ENCODE peak calls at places on chromosomes 4 and X, in four cellular contexts. V is naive thymus-derived CD4-positive, alpha-beta T cell; R is CD8-positive, alpha-beta memory T cell; B is trophoblast cell. L is an unnamed sample. For H3K36me3 and H3K4me1, the result is how much of the 10 kb centered on the place peaks cover.

GRCh38 chr4:73068496-73069337 is 799 bp downstream of the COX18 start:
- DNase-seq in B (no peak), V (no peak), R (peak), L (peak)

GRCh38 chr4:39526283-39526682 is 956 bp downstream of the UGDH start:
- DNase-seq in R (no peak), B (no peak), V (no peak), L (no peak)

GRCh38 chrX:56978172-56978571 is 17.2 kb downstream of the SPIN3 start:
- DNase-seq in V (peak), B (peak), R (peak), L (peak)

GRCh38 chr4:11597506-11597905 is 168.8 kb upstream of the HS3ST1 start:
- DNase-seq in B (no peak), R (no peak), V (no peak), L (no peak)

GRCh38 chrX:2577844-2578444 is 77.2 kb upstream of the DHRSX start:
- DNase-seq in B (no peak), V (no peak), R (no peak), L (no peak)

GRCh38 chr4:58456727-58457384 is 1346.7 kb upstream of the IGFBP7 start:
- DNase-seq in V (no peak), B (no peak), R (no peak), L (no peak)

GRCh38 chr4:78704981-78705757 is 71.0 kb upstream of the BMP2K start:
- DNase-seq in R (no peak), B (no peak), V (no peak), L (no peak)

GRCh38 chrX:129704491-129704890 is 34.3 kb upstream of the XPNPEP2 start:
- DNase-seq in R (no peak), B (no peak), V (no peak), L (no peak)

GRCh38 chr4:117949621-117950020 is 84.7 kb upstream of the NDST3 start:
- DNase-seq in V (no peak), B (no peak), R (no peak), L (no peak)

GRCh38 chr4:42954925-42955669 is 62.6 kb downstream of the GRXCR1 start:
- DNase-seq in B (no peak), R (no peak), V (no peak), L (no peak)

GRCh38 chrX:93422693-93423092 is 250.7 kb downstream of the NAP1L3 start:
- DNase-seq in B (no peak), V (no peak), R (no peak), L (no peak)

GRCh38 chrX:37809970-37810369 is 30.1 kb downstream of the CYBB start:
- DNase-seq in R (no peak), B (no peak), V (no peak), L (no peak)

GRCh38 chrX:13167444-13168207 is 123.2 kb upstream of the FAM9C start:
- DNase-seq in V (peak), R (no peak), B (no peak), L (no peak)

GRCh38 chr4:180234730-180235129 is 2008.5 kb upstream of the TENM3 start:
- DNase-seq in B (no peak), R (no peak), V (no peak), L (no peak)

GRCh38 chr4:19700951-19701350 is 550.8 kb upstream of the SLIT2 start:
- DNase-seq in V (no peak), R (no peak), B (no peak), L (no peak)

GRCh38 chr4:46946914-46947313 is 37.9 kb upstream of the COX7B2 start:
- DNase-seq in R (no peak), B (peak), V (no peak), L (no peak)

GRCh38 chrX:130741584-130741983 is 161.4 kb downstream of the ENOX2 start:
- DNase-seq in R (no peak), V (no peak), B (no peak), L (no peak)

GRCh38 chr4:173211838-173212237 is 43.2 kb downstream of the GALNT7 start:
- DNase-seq in R (no peak), B (no peak), V (no peak), L (no peak)

GRCh38 chrX:31124536-31124935 is 52.7 kb upstream of the FTHL17 start:
- DNase-seq in V (no peak), R (no peak), B (no peak), L (no peak)

GRCh38 chr4:183658362-183659028 is 490 bp downstream of the RWDD4 start:
- DNase-seq in B (no peak), V (no peak), R (no peak), L (peak)

GRCh38 chr4:10879411-10880110 is 195.0 kb upstream of the CLNK start:
- DNase-seq in R (no peak), V (no peak), B (no peak), L (no peak)

GRCh38 chr4:17665852-17666251 is 51.4 kb downstream of the MED28 start:
- DNase-seq in V (no peak), B (no peak), R (no peak), L (no peak)

GRCh38 chr4:6957994-6958393 is 48.4 kb downstream of the TBC1D14 start:
- DNase-seq in B (no peak), R (no peak), V (no peak), L (no peak)

GRCh38 chr4:156723951-156724668 is 247.5 kb downstream of the PDGFC start:
- DNase-seq in B (no peak), R (no peak), V (no peak), L (no peak)

GRCh38 chr4:55407119-55407518 is 11.4 kb downstream of the TMEM165 start:
- DNase-seq in B (no peak), R (no peak), V (no peak), L (no peak)
- H3K36me3 ChIP-seq in B (under half), R (under half), V (under half), L (under half)

GRCh38 chr4:145488310-145488709 is 6.7 kb downstream of the SMAD1 start:
- DNase-seq in R (no peak), V (no peak), B (no peak), L (no peak)
- H3K4me1 ChIP-seq in R (under half), V (under half), B (under half), L (under half)

GRCh38 chr4:110630621-110631402 is 7.9 kb upstream of the PITX2 start:
- DNase-seq in V (no peak), B (no peak), R (no peak), L (no peak)

GRCh38 chr4:110631582-110632505 is 9.0 kb upstream of the PITX2 start:
- DNase-seq in B (peak), V (no peak), R (no peak), L (no peak)

GRCh38 chr4:110633358-110634319 is 10.8 kb upstream of the PITX2 start:
- DNase-seq in R (no peak), V (no peak), B (no peak), L (no peak)

GRCh38 chr4:110634320-110635154 is 11.7 kb upstream of the PITX2 start:
- DNase-seq in V (no peak), B (no peak), R (no peak), L (no peak)

DNA sequence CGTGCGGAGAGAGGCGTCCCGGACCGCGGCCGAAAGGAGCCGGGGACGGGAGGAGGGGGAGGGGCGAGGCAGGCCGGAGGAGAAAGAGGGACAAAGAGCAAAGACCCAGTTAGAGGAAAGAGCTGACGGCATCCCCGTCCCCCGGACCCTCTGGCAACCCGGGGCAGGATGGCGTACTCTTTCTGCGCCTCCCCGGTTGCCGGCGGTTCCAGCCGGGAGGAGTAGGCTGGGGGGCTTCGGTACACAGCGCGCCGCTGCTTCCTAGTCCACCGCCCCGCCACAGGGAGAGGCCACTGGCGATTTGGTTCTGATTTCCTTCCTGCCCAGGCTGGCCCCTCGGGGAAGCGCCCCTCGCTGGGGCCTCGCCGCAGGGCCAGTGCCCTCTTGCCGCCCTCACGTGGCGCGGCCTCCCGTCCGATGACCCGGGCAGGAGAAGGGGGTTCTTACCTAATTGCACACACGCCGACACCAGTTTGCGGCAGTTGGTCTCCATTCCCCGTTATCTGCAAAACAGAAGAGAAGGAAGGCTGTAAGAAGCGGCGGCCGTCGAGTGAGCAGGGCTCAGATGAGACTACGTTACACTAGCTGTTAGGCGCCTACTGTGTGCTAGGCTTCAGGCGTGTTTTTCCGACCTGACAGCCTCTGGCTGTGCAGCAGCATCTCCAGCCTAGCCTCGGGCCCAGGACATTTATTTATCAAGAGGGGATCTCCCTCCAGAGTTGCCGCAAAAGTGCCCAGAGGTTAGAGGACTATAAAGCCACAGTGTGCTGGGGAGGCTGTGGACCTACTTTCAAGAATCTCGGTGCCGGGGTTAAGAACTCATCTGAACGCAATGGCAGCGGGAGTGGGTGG is 9.9 kb upstream of the PITX2 start:
- DNase-seq in B (no peak), V (no peak), R (no peak), L (no peak)
- H3K4me3 ChIP-seq in B (no peak), V (no peak), R (no peak), L (no peak)

GRCh38 chr4:48841045-48841827 is 10.3 kb downstream of the OCIAD1 start:
- DNase-seq in R (no peak), B (no peak), V (no peak), L (no peak)
- H3K36me3 ChIP-seq in R (under half), B (under half), V (under half), L (half or more)

DNA sequence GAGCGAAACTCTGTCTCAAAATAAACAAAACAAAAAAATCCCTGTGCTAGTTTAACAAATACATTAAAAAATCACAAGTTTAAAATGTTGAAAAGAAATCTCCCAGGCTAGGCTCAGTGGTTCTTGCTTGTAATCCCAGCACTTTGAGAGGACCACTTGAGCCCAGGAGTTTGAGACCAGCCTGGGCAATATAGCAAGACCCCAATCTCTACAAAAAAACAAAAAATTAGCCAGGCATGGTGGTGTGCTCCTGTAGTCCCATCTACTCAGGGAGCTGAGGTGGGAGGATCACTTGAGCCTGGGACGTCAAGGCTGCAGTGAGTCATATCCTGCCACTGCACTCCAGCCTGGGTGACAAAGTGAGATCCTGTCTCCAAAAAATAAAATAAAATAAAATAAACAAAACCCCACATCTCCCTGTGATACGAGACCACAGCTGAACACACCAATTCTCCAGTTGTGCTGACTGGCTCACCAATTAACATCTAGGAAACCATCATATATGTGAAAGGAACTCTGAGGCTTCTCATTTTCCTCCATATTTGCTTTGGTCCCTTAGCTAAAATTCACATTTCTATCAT is 7.3 kb downstream of the RPS4X start:
- DNase-seq in B (no peak), R (no peak), V (no peak), L (peak)
- H3K4me1 ChIP-seq in B (under half), R (under half), V (under half), L (under half)

DNA sequence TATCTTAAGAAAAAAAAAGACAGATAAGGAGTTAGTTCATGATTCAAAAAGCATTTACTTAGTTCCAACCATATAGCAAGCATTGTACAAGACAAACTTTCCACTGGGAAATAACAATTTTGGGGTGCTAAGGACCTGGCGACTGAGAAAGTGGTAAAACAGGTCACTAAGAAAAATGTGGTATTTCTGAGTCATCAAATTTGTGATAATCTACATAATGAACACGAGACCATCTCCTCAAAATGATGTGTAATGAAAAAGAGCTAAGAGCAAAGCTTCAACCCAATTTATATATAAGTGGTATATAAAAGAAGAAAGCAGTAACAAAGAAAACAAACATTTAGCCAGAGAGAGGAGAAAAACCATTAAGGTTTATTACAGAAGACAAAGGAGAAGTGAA is 72.3 kb downstream of the FBXW7 start:
- DNase-seq in R (no peak), B (no peak), V (no peak), L (no peak)
- H3K4me3 ChIP-seq in R (no peak), B (no peak), V (no peak), L (peak)